ENCODE peak calls at places on chromosomes 2 and 18, in seven cellular contexts. One of them, this sample, is unnamed.

GRCh38 chr2:221750317-221750716 is 178.2 kb upstream of the EPHA4 start:
- DNase-seq in GM20000: no peak
- DNase-seq in MCF 10A: peak
- DNase-seq in mesothelial cell of epicardium: no peak
- DNase-seq in endothelial cell of umbilical vein: no peak
- DNase-seq in RWPE1: no peak
- DNase-seq in AG04450: no peak
- DNase-seq in this sample: no peak

GRCh38 chr18:78713064-78713463 is 266.6 kb upstream of the SALL3 start:
- DNase-seq in AG04450: no peak
- DNase-seq in mesothelial cell of epicardium: no peak
- DNase-seq in RWPE1: peak
- DNase-seq in GM20000: no peak
- DNase-seq in MCF 10A: no peak
- DNase-seq in endothelial cell of umbilical vein: no peak
- DNase-seq in this sample: no peak

GRCh38 chr2:23900133-23900926 is 26.6 kb downstream of the ATAD2B start:
- DNase-seq in endothelial cell of umbilical vein: no peak
- DNase-seq in MCF 10A: peak
- DNase-seq in AG04450: no peak
- DNase-seq in GM20000: no peak
- DNase-seq in RWPE1: peak
- DNase-seq in mesothelial cell of epicardium: no peak
- DNase-seq in this sample: no peak

GRCh38 chr2:41697389-41697788 is 350.4 kb upstream of the PKDCC start:
- DNase-seq in RWPE1: no peak
- DNase-seq in mesothelial cell of epicardium: no peak
- DNase-seq in AG04450: no peak
- DNase-seq in GM20000: no peak
- DNase-seq in MCF 10A: no peak
- DNase-seq in endothelial cell of umbilical vein: no peak
- DNase-seq in this sample: no peak

GRCh38 chr2:225010804-225011203 is 31.5 kb downstream of the DOCK10 start:
- DNase-seq in RWPE1: peak
- DNase-seq in GM20000: no peak
- DNase-seq in MCF 10A: peak
- DNase-seq in endothelial cell of umbilical vein: peak
- DNase-seq in AG04450: no peak
- DNase-seq in mesothelial cell of epicardium: no peak
- DNase-seq in this sample: no peak

GRCh38 chr2:75560022-75560767 is 544 bp downstream of the EVA1A start:
- DNase-seq in RWPE1: peak
- DNase-seq in AG04450: no peak
- DNase-seq in mesothelial cell of epicardium: no peak
- DNase-seq in endothelial cell of umbilical vein: peak
- DNase-seq in MCF 10A: peak
- DNase-seq in GM20000: peak
- DNase-seq in this sample: no peak

GRCh38 chr18:5851998-5852397 is 43.3 kb downstream of the TMEM200C start:
- DNase-seq in RWPE1: no peak
- DNase-seq in MCF 10A: no peak
- DNase-seq in mesothelial cell of epicardium: no peak
- DNase-seq in endothelial cell of umbilical vein: no peak
- DNase-seq in AG04450: no peak
- DNase-seq in GM20000: no peak
- DNase-seq in this sample: no peak

GRCh38 chr18:73235921-73236320 is 368.1 kb upstream of the NETO1 start:
- DNase-seq in MCF 10A: no peak
- DNase-seq in AG04450: no peak
- DNase-seq in GM20000: no peak
- DNase-seq in RWPE1: no peak
- DNase-seq in mesothelial cell of epicardium: no peak
- DNase-seq in endothelial cell of umbilical vein: no peak
- DNase-seq in this sample: no peak

GRCh38 chr2:44638649-44639048 is 276.9 kb downstream of the CAMKMT start:
- DNase-seq in endothelial cell of umbilical vein: no peak
- DNase-seq in MCF 10A: no peak
- DNase-seq in mesothelial cell of epicardium: no peak
- DNase-seq in GM20000: no peak
- DNase-seq in AG04450: no peak
- DNase-seq in RWPE1: no peak
- DNase-seq in this sample: no peak

GRCh38 chr18:47968006-47968676 is 37.7 kb upstream of the SMAD2 start:
- DNase-seq in endothelial cell of umbilical vein: no peak
- DNase-seq in GM20000: no peak
- DNase-seq in MCF 10A: no peak
- DNase-seq in AG04450: no peak
- DNase-seq in RWPE1: no peak
- DNase-seq in mesothelial cell of epicardium: no peak
- DNase-seq in this sample: no peak

GRCh38 chr18:62655520-62656219 is 59.7 kb upstream of the PHLPP1 start:
- DNase-seq in MCF 10A: no peak
- DNase-seq in GM20000: no peak
- DNase-seq in RWPE1: no peak
- DNase-seq in mesothelial cell of epicardium: no peak
- DNase-seq in AG04450: no peak
- DNase-seq in endothelial cell of umbilical vein: no peak
- DNase-seq in this sample: no peak

GRCh38 chr18:62662799-62663173 is 52.6 kb upstream of the PHLPP1 start:
- DNase-seq in GM20000: no peak
- DNase-seq in mesothelial cell of epicardium: no peak
- DNase-seq in MCF 10A: no peak
- DNase-seq in RWPE1: no peak
- DNase-seq in endothelial cell of umbilical vein: no peak
- DNase-seq in AG04450: no peak
- DNase-seq in this sample: no peak

GRCh38 chr18:62660741-62661140 is 54.6 kb upstream of the PHLPP1 start:
- DNase-seq in AG04450: no peak
- DNase-seq in GM20000: no peak
- DNase-seq in MCF 10A: no peak
- DNase-seq in RWPE1: no peak
- DNase-seq in endothelial cell of umbilical vein: no peak
- DNase-seq in mesothelial cell of epicardium: no peak
- DNase-seq in this sample: no peak

GRCh38 chr18:62658028-62658427 is 57.3 kb upstream of the PHLPP1 start:
- DNase-seq in RWPE1: no peak
- DNase-seq in mesothelial cell of epicardium: no peak
- DNase-seq in GM20000: no peak
- DNase-seq in AG04450: no peak
- DNase-seq in MCF 10A: no peak
- DNase-seq in endothelial cell of umbilical vein: no peak
- DNase-seq in this sample: no peak

GRCh38 chr18:62659698-62660097 is 55.6 kb upstream of the PHLPP1 start:
- DNase-seq in AG04450: no peak
- DNase-seq in RWPE1: no peak
- DNase-seq in endothelial cell of umbilical vein: no peak
- DNase-seq in MCF 10A: no peak
- DNase-seq in mesothelial cell of epicardium: no peak
- DNase-seq in GM20000: no peak
- DNase-seq in this sample: no peak
- TF ChIP-seq CTCF in AG04450: no peak
- TF ChIP-seq CTCF in RWPE1: no peak
- TF ChIP-seq CTCF in endothelial cell of umbilical vein: no peak
- TF ChIP-seq CTCF in MCF 10A: no peak
- TF ChIP-seq CTCF in mesothelial cell of epicardium: no peak
- TF ChIP-seq CTCF in GM20000: no peak
- TF ChIP-seq CTCF in this sample: no peak

GRCh38 chr2:27489118-27489497 is 435 bp downstream of the IFT172 start:
- DNase-seq in mesothelial cell of epicardium: no peak
- DNase-seq in RWPE1: peak
- DNase-seq in GM20000: no peak
- DNase-seq in AG04450: no peak
- DNase-seq in MCF 10A: peak
- DNase-seq in endothelial cell of umbilical vein: peak
- DNase-seq in this sample: no peak
- TF ChIP-seq CTCF in mesothelial cell of epicardium: no peak
- TF ChIP-seq CTCF in RWPE1: no peak
- TF ChIP-seq CTCF in GM20000: no peak
- TF ChIP-seq CTCF in AG04450: no peak
- TF ChIP-seq CTCF in MCF 10A: no peak
- TF ChIP-seq CTCF in endothelial cell of umbilical vein: no peak
- TF ChIP-seq CTCF in this sample: peak

GRCh38 chr2:28751102-28751955 is at the start of gene PPP1CB:
- DNase-seq in endothelial cell of umbilical vein: peak
- DNase-seq in RWPE1: peak
- DNase-seq in MCF 10A: peak
- DNase-seq in GM20000: peak
- DNase-seq in mesothelial cell of epicardium: peak
- DNase-seq in AG04450: peak
- DNase-seq in this sample: peak
- TF ChIP-seq CTCF in endothelial cell of umbilical vein: peak
- TF ChIP-seq CTCF in RWPE1: peak
- TF ChIP-seq CTCF in MCF 10A: peak
- TF ChIP-seq CTCF in GM20000: peak
- TF ChIP-seq CTCF in mesothelial cell of epicardium: no peak
- TF ChIP-seq CTCF in AG04450: peak
- TF ChIP-seq CTCF in this sample: peak

DNA sequence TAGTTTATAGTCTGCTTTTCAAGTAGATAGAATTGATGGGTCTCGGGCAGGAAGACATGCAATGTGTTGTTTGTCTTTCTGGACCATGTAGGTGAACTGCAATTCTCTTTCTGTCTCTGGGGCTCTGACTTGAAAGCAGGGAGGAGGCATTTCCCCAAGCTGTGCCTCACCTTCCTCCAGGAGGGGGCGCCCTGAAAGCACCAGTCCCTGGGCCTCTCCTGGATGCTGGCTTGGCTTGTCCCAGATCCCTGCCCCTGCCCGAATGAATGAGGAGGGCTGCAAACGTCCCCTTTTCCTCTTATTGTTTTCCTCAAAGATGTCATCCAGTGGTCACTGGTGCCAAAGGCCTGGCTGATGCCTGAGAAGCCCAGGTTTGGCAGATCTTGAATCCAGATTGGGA is 270.6 kb downstream of the CELF4 start:
- DNase-seq in mesothelial cell of epicardium: no peak
- DNase-seq in GM20000: no peak
- DNase-seq in AG04450: no peak
- DNase-seq in endothelial cell of umbilical vein: peak
- DNase-seq in MCF 10A: peak
- DNase-seq in RWPE1: no peak
- DNase-seq in this sample: no peak
- TF ChIP-seq CTCF in mesothelial cell of epicardium: peak
- TF ChIP-seq CTCF in GM20000: no peak
- TF ChIP-seq CTCF in AG04450: peak
- TF ChIP-seq CTCF in endothelial cell of umbilical vein: peak
- TF ChIP-seq CTCF in MCF 10A: peak
- TF ChIP-seq CTCF in RWPE1: no peak
- TF ChIP-seq CTCF in this sample: peak

GRCh38 chr2:122519366-122519765 is 763.9 kb downstream of the TSN start:
- DNase-seq in RWPE1: no peak
- DNase-seq in endothelial cell of umbilical vein: no peak
- DNase-seq in MCF 10A: peak
- DNase-seq in AG04450: no peak
- DNase-seq in GM20000: no peak
- DNase-seq in mesothelial cell of epicardium: no peak
- DNase-seq in this sample: no peak
- TF ChIP-seq CTCF in RWPE1: no peak
- TF ChIP-seq CTCF in endothelial cell of umbilical vein: no peak
- TF ChIP-seq CTCF in MCF 10A: peak
- TF ChIP-seq CTCF in AG04450: no peak
- TF ChIP-seq CTCF in GM20000: no peak
- TF ChIP-seq CTCF in mesothelial cell of epicardium: peak
- TF ChIP-seq CTCF in this sample: peak

This sample was measured in chondrocyte.